ENCODE peak calls at places on chromosomes 12 and 14, in six cellular contexts. S is IMR-90, B is mesenchymal stem cell, J is H9, D is neuronal stem cell, T is H1. Y is an unnamed sample.

GRCh38 chr12:100404769-100405407 is 48.0 kb downstream of the SLC17A8 start:
- DNase-seq in T (peak), S (peak), J (peak), B (peak), D (peak), Y (peak)

GRCh38 chr14:42523656-42524055 is 917.0 kb downstream of the LRFN5 start:
- DNase-seq in J (no peak), D (no peak), T (no peak), S (no peak), B (peak), Y (no peak)

GRCh38 chr12:8123124-8123888 is at the start of gene CLEC4A:
- DNase-seq in S (no peak), B (no peak), T (no peak), J (no peak), D (no peak), Y (no peak)

GRCh38 chr14:50064993-50065392 is 51.4 kb downstream of the VCPKMT start:
- DNase-seq in D (no peak), J (no peak), T (no peak), S (no peak), B (peak), Y (no peak)

GRCh38 chr12:110677982-110678381 is 10.9 kb downstream of the HVCN1 start:
- DNase-seq in S (no peak), T (no peak), D (no peak), B (no peak), J (no peak), Y (no peak)

GRCh38 chr12:132344181-132344580 is 14.8 kb upstream of the GALNT9 start:
- DNase-seq in T (no peak), B (no peak), S (no peak), D (no peak), J (no peak), Y (no peak)

GRCh38 chr12:53290661-53291060 is 4.7 kb upstream of the PFDN5 start:
- DNase-seq in J (no peak), T (no peak), D (no peak), S (peak), B (no peak), Y (no peak)

GRCh38 chr12:91515944-91516739 is 333.5 kb upstream of the DCN start:
- DNase-seq in S (no peak), J (no peak), B (no peak), D (no peak), T (no peak), Y (no peak)

GRCh38 chr12:3086729-3087323 is 9.6 kb downstream of the TSPAN9 start:
- DNase-seq in J (no peak), S (no peak), B (no peak), T (no peak), D (no peak), Y (no peak)

GRCh38 chr12:3777206-3777809 is 24.4 kb upstream of the CRACR2A start:
- DNase-seq in T (no peak), J (no peak), S (peak), B (peak), D (peak), Y (peak)

GRCh38 chr12:127107744-127108143 is 1159.2 kb upstream of the TMEM132C start:
- DNase-seq in B (no peak), S (no peak), J (no peak), T (no peak), D (no peak), Y (no peak)

GRCh38 chr14:25042362-25043299 is 7.3 kb downstream of the STXBP6 start:
- DNase-seq in J (no peak), D (peak), S (peak), B (peak), T (no peak), Y (peak)

GRCh38 chr12:130161261-130162231 is 718 bp upstream of the FZD10 start:
- DNase-seq in D (peak), S (no peak), B (no peak), J (peak), T (peak), Y (peak)

GRCh38 chr12:75933136-75933535 is 98.4 kb downstream of the PHLDA1 start:
- DNase-seq in B (peak), T (no peak), S (peak), D (no peak), J (no peak), Y (no peak)

GRCh38 chr12:117038023-117038680 is 61.1 kb downstream of the TESC start:
- DNase-seq in J (no peak), T (no peak), S (no peak), B (no peak), D (no peak), Y (no peak)

GRCh38 chr12:46964496-46965098 is 114.8 kb upstream of the PCED1B start:
- DNase-seq in T (no peak), S (peak), J (peak), D (peak), B (peak), Y (peak)

GRCh38 chr14:103207038-103207403 is 83.8 kb downstream of the TNFAIP2 start:
- DNase-seq in B (peak), J (peak), T (peak), D (no peak), S (no peak), Y (peak)

GRCh38 chr12:104974626-104975290 is 11.4 kb upstream of the NOPCHAP1 start:
- DNase-seq in B (peak), J (no peak), S (peak), T (no peak), D (no peak), Y (no peak)

GRCh38 chr12:29991924-29992323 is 208.2 kb upstream of the TMTC1 start:
- DNase-seq in J (no peak), D (no peak), B (no peak), S (peak), T (no peak), Y (no peak)

GRCh38 chr12:114302117-114302516 is 103.8 kb downstream of the TBX5 start:
- DNase-seq in D (no peak), B (no peak), T (no peak), S (no peak), J (no peak), Y (no peak)

GRCh38 chr12:132190012-132190755 is 45.9 kb downstream of the NOC4L start:
- DNase-seq in D (no peak), T (peak), B (no peak), S (no peak), J (peak), Y (no peak)

GRCh38 chr12:1696800-1697199 is 5.9 kb downstream of the ADIPOR2 start:
- DNase-seq in B (no peak), S (no peak), J (no peak), D (no peak), T (no peak), Y (no peak)

GRCh38 chr12:107042801-107043200 is 50.5 kb downstream of the CRY1 start:
- DNase-seq in D (no peak), J (no peak), B (no peak), S (no peak), T (no peak), Y (no peak)

GRCh38 chr12:104386461-104386860 is 70.3 kb upstream of the CHST11 start:
- DNase-seq in S (no peak), D (no peak), J (no peak), B (no peak), T (no peak), Y (no peak)

GRCh38 chr12:115000038-115000437 is 316.1 kb upstream of the TBX3 start:
- DNase-seq in S (peak), T (no peak), D (no peak), B (peak), J (no peak), Y (peak)

GRCh38 chr14:97185186-97185585 is 388.0 kb downstream of the VRK1 start:
- DNase-seq in B (no peak), T (peak), D (peak), S (no peak), J (no peak), Y (peak)

GRCh38 chr12:49055978-49056754 is 4.4 kb downstream of the KMT2D start:
- DNase-seq in S (peak), B (peak), J (peak), D (no peak), T (no peak), Y (peak)

GRCh38 chr12:16359512-16360491 is 12.4 kb downstream of the MGST1 start:
- DNase-seq in B (peak), J (peak), T (peak), S (peak), D (peak), Y (peak)

GRCh38 chr14:104749958-104750529 is 2.9 kb upstream of the SIVA1 start:
- DNase-seq in B (no peak), S (peak), T (no peak), D (no peak), J (no peak), Y (no peak)

DNA sequence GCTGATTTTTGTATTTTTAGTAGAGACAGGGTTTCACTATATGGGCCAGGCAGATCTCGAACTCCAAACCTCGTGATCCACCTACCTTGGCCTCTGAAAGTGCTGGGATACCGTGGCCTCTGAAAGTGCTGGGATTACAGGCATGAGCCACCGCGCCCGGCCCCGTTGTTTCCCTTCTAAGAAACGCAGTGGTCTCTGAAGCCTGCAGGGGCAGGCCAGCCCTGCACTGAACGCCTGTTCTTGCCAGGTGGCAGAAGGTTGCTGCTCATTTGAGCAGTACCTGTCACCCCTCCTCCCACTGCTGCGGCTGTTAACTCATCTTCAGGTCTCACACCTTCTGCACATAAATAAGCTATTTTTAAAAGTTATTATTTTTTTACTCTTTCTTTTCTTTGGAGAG is 24.3 kb downstream of the GPRC5A start:
- DNase-seq in D (no peak), S (no peak), T (peak), J (peak), B (no peak), Y (peak)
- H3K27ac ChIP-seq in D (no peak), S (no peak), T (no peak), J (no peak), B (no peak), Y (no peak)

GRCh38 chr12:17928708-17929366 is 161.2 kb downstream of the RERGL start:
- DNase-seq in J (no peak), D (no peak), B (no peak), T (no peak), S (peak), Y (peak)
- H2BK15ac ChIP-seq in J (no peak), D (no peak), B (no peak), T (no peak), S (no peak), Y (no peak)

GRCh38 chr14:68523994-68524725 is 268.7 kb downstream of the ZFP36L1 start:
- DNase-seq in B (no peak), J (no peak), S (no peak), T (peak), D (no peak), Y (no peak)

GRCh38 chr14:68527329-68527851 is 265.5 kb downstream of the ZFP36L1 start:
- DNase-seq in D (no peak), S (no peak), J (no peak), T (no peak), B (peak), Y (peak)

GRCh38 chr14:68528031-68528687 is 264.7 kb downstream of the ZFP36L1 start:
- DNase-seq in D (no peak), J (no peak), T (no peak), S (no peak), B (no peak), Y (no peak)

GRCh38 chr14:68525516-68525915 is 267.4 kb downstream of the ZFP36L1 start:
- DNase-seq in T (no peak), B (no peak), D (no peak), J (no peak), S (no peak), Y (no peak)

GRCh38 chr14:68526420-68527105 is 266.3 kb downstream of the ZFP36L1 start:
- DNase-seq in S (no peak), D (no peak), B (no peak), T (no peak), J (no peak), Y (no peak)
- H3K18ac ChIP-seq in S (no peak), D (peak), B (peak), T (no peak), J (no peak), Y (no peak)

GRCh38 chr14:77094672-77095284 is 3.3 kb upstream of the CIPC start:
- DNase-seq in B (peak), D (peak), T (peak), J (peak), S (peak), Y (peak)
- H3K27ac ChIP-seq in B (no peak), D (no peak), T (no peak), J (no peak), S (no peak), Y (no peak)

GRCh38 chr12:125021771-125022170 is 28.3 kb downstream of the BRI3BP start:
- DNase-seq in D (no peak), S (no peak), T (no peak), J (no peak), B (no peak), Y (no peak)
- H2BK15ac ChIP-seq in D (no peak), S (no peak), T (no peak), J (no peak), B (no peak), Y (no peak)

Y was measured in mesendoderm.